ENCODE peak calls at places on chromosomes 3 and 15, in nine cellular contexts. J is NB4; W is stimulated activated CD8-positive, alpha-beta memory T cell treated with anti-CD3 and anti-CD28 coated beads, Interleukin-7, amount 100 ng/mL, for 24 hours; B is HFF-Myc; R is naive thymus-derived CD8-positive, alpha-beta T cell; Z is stimulated activated naive CD8-positive, alpha-beta T cell treated with anti-CD3 and anti-CD28 coated beads, Interleukin-15, Interleukin-2, amounts not matched to agents 100 U/mL and 50 U/mL, for 24 hours; N is RWPE1; S is kidney tubule cell; P is heart left ventricle. C is an unnamed sample.
A peak's percentile ranks its signal among the peaks of the same experiment; 100 is the strongest.

GRCh38 chr3:12393894-12394293 is 90.4 kb upstream of the TSEN2 start:
- DNase-seq in S (no peak), N (peak; percentile 13), R (no peak), J (peak; percentile 87), W (no peak), Z (no peak), P (no peak), B (peak; percentile 44), C (no peak)

GRCh38 chr3:128845119-128845518 is 34.3 kb upstream of the ACAD9 start:
- DNase-seq in S (no peak), Z (peak; percentile 16), R (no peak), J (peak; percentile 68), P (no peak), B (no peak), N (no peak), W (no peak), C (no peak)

GRCh38 chr3:20060924-20061323 is 20.7 kb downstream of the KAT2B start:
- DNase-seq in W (no peak), R (no peak), P (no peak), Z (no peak), N (no peak), S (peak; percentile 52), J (peak; percentile 82), B (no peak), C (no peak)

GRCh38 chr3:168249048-168249538 is 153.4 kb upstream of the GOLIM4 start:
- DNase-seq in J (no peak), W (no peak), N (no peak), P (no peak), Z (no peak), B (no peak), R (no peak), S (no peak), C (no peak)

GRCh38 chr15:76332796-76333195 is 3.8 kb upstream of the ISL2 start:
- DNase-seq in J (no peak), R (no peak), P (no peak), B (no peak), S (no peak), Z (no peak), W (no peak), N (no peak), C (no peak)

GRCh38 chr3:187040637-187041361 is 98.5 kb downstream of the RPL39L start:
- DNase-seq in B (peak; percentile 57), Z (no peak), R (no peak), W (no peak), P (no peak), S (peak; percentile 71), J (no peak), N (no peak), C (no peak)

GRCh38 chr15:58958811-58959210 is 25.3 kb upstream of the SLTM start:
- DNase-seq in R (no peak), N (no peak), Z (no peak), B (no peak), J (no peak), P (no peak), S (no peak), W (no peak), C (no peak)

GRCh38 chr3:23837691-23838090 is 31.9 kb downstream of the UBE2E1 start:
- DNase-seq in Z (no peak), P (no peak), S (no peak), R (no peak), B (no peak), J (no peak), N (no peak), W (no peak), C (no peak)

GRCh38 chr3:196969660-196970546 is 1.3 kb upstream of the PIGZ start:
- DNase-seq in W (no peak), B (no peak), P (peak; percentile 67), R (peak; percentile 68), S (peak; percentile 66), Z (peak; percentile 83), N (peak; percentile 68), J (peak; percentile 80), C (no peak)

GRCh38 chr3:183493296-183494045 is 62.0 kb downstream of the KLHL6 start:
- DNase-seq in R (no peak), P (no peak), J (no peak), W (no peak), N (no peak), B (no peak), Z (no peak), S (no peak), C (no peak)

GRCh38 chr15:82178061-82178460 is 84.5 kb downstream of the EFL1 start:
- DNase-seq in N (peak; percentile 30), W (no peak), S (peak; percentile 55), R (no peak), P (no peak), B (no peak), Z (no peak), J (no peak), C (no peak)

GRCh38 chr3:83092521-83093221 is 1331.2 kb upstream of the GBE1 start:
- DNase-seq in S (peak; percentile 27), Z (no peak), P (no peak), W (no peak), N (no peak), J (no peak), B (no peak), R (no peak), C (no peak)

GRCh38 chr3:119403201-119403600 is 60.2 kb downstream of the TMEM39A start:
- DNase-seq in J (no peak), N (no peak), S (no peak), W (no peak), B (no peak), R (no peak), P (no peak), Z (no peak), C (no peak)

GRCh38 chr15:90592144-90592887 is 62.6 kb downstream of the CRTC3 start:
- DNase-seq in P (no peak), R (no peak), J (peak; percentile 58), Z (no peak), S (peak; percentile 58), N (peak; percentile 48), B (peak; percentile 39), W (no peak), C (no peak)

GRCh38 chr3:127035672-127036071 is 52.8 kb downstream of the PLXNA1 start:
- DNase-seq in S (peak; percentile 91), R (no peak), N (peak; percentile 93), W (no peak), Z (no peak), J (no peak), P (peak; percentile 46), B (peak; percentile 30), C (peak; percentile 92)

GRCh38 chr3:129121016-129121791 is 400 bp downstream of the RAB43 start:
- DNase-seq in J (peak; percentile 63), Z (no peak), R (peak; percentile 64), W (peak; percentile 27), N (no peak), S (no peak), P (peak; percentile 33), B (no peak), C (peak; percentile 60)

GRCh38 chr3:144045766-144046165 is 74.1 kb downstream of the DIPK2A start:
- DNase-seq in R (no peak), P (no peak), B (no peak), Z (no peak), N (no peak), S (no peak), J (no peak), W (no peak), C (no peak)

GRCh38 chr3:113712129-113712528 is 15.7 kb upstream of the USF3 start:
- DNase-seq in Z (no peak), W (no peak), S (no peak), J (peak; percentile 8), N (peak; percentile 8), B (no peak), R (no peak), P (no peak), C (no peak)

GRCh38 chr3:16398542-16399126 is 114.9 kb downstream of the RFTN1 start:
- DNase-seq in W (no peak), N (no peak), B (no peak), R (no peak), J (no peak), P (no peak), S (peak; percentile 15), Z (no peak), C (no peak)

GRCh38 chr3:69309810-69310209 is 76.1 kb downstream of the FRMD4B start:
- DNase-seq in W (no peak), Z (no peak), J (peak; percentile 12), N (no peak), R (no peak), P (no peak), S (peak; percentile 68), B (no peak), C (no peak)

GRCh38 chr15:39969871-39970270 is 36.0 kb downstream of the EIF2AK4 start:
- DNase-seq in N (peak; percentile 78), B (no peak), P (peak; percentile 70), J (no peak), Z (peak; percentile 18), R (no peak), W (no peak), S (peak; percentile 72), C (peak; percentile 66)

GRCh38 chr15:40155270-40155910 is 5.5 kb upstream of the BUB1B start:
- DNase-seq in R (no peak), W (no peak), Z (no peak), N (peak; percentile 72), S (peak; percentile 63), J (no peak), B (no peak), P (no peak), C (no peak)

C was measured in right atrium auricular region.